ENCODE peak calls at places on chromosomes 7 and 10, in nine cellular contexts. A, Z, S, E, O, K, I, Q and D are unnamed samples. For H3K36me3, the result is how much of the 10 kb centered on the place peaks cover.

GRCh38 chr10:126904807-126905686 is at the start of gene DOCK1:
- DNase-seq in E (peak), K (peak), O (peak), Z (peak), Q (peak), I (peak), S (no peak), A (peak), D (peak)

GRCh38 chr7:110442386-110442837 is 648.5 kb upstream of the LRRN3 start:
- DNase-seq in K (peak), O (no peak), A (no peak), S (no peak), Z (no peak), E (no peak), I (peak), Q (no peak), D (no peak)

GRCh38 chr10:62422068-62422590 is 48.0 kb downstream of the ZNF365 start:
- DNase-seq in E (no peak), I (no peak), K (no peak), O (no peak), Q (no peak), Z (peak), A (no peak), S (no peak), D (no peak)

GRCh38 chr7:5284304-5285281 is 1.9 kb downstream of the SLC29A4 start:
- DNase-seq in S (no peak), Q (peak), I (peak), A (peak), E (no peak), O (peak), Z (peak), K (peak), D (peak)

GRCh38 chr10:130648807-130649206 is 512.6 kb downstream of the GLRX3 start:
- DNase-seq in E (no peak), I (no peak), A (no peak), S (no peak), Q (no peak), O (no peak), K (no peak), Z (no peak), D (no peak)

GRCh38 chr10:48606530-48607355 is 1.9 kb upstream of the ARHGAP22 start:
- DNase-seq in I (no peak), K (peak), A (no peak), Q (no peak), O (no peak), E (no peak), Z (peak), S (no peak), D (no peak)

GRCh38 chr10:132624847-132625839 is 87.6 kb downstream of the INPP5A start:
- DNase-seq in Q (no peak), A (no peak), S (no peak), K (no peak), Z (no peak), I (no peak), E (no peak), O (peak), D (peak)

GRCh38 chr7:123367508-123368122 is 166.8 kb downstream of the IQUB start:
- DNase-seq in I (peak), S (no peak), K (no peak), Z (peak), A (no peak), E (no peak), Q (no peak), O (no peak), D (no peak)

GRCh38 chr7:4274286-4274685 is 407.8 kb upstream of the FOXK1 start:
- DNase-seq in K (no peak), Z (no peak), I (no peak), E (no peak), S (no peak), Q (no peak), A (no peak), O (no peak), D (no peak)

GRCh38 chr7:116679495-116679894 is 7.5 kb downstream of the MET start:
- DNase-seq in A (no peak), Z (no peak), Q (no peak), E (no peak), I (no peak), K (no peak), S (no peak), O (no peak), D (no peak)

GRCh38 chr10:97408496-97408992 is 7.4 kb upstream of the RRP12 start:
- DNase-seq in I (no peak), K (peak), E (no peak), Z (no peak), Q (no peak), A (no peak), S (no peak), O (no peak), D (no peak)

GRCh38 chr7:90771281-90771680 is 175.2 kb downstream of the CDK14 start:
- DNase-seq in I (no peak), O (no peak), Q (no peak), A (no peak), Z (peak), K (no peak), E (no peak), S (no peak), D (no peak)

GRCh38 chr10:99785646-99786045 is 3.2 kb downstream of the ABCC2 start:
- DNase-seq in Z (no peak), K (no peak), Q (no peak), O (no peak), I (no peak), A (no peak), E (no peak), S (no peak), D (no peak)

GRCh38 chr10:114311023-114311422 is 72.0 kb downstream of the VWA2 start:
- DNase-seq in Q (no peak), S (no peak), A (no peak), O (no peak), I (no peak), Z (no peak), K (no peak), E (no peak), D (no peak)

GRCh38 chr10:86310291-86310690 is 56.3 kb downstream of the GRID1 start:
- DNase-seq in A (no peak), Z (no peak), Q (no peak), E (no peak), S (no peak), K (no peak), O (no peak), I (no peak), D (peak)

GRCh38 chr10:79048639-79049550 is 19.9 kb upstream of the ZMIZ1 start:
- DNase-seq in Z (no peak), Q (no peak), S (no peak), I (no peak), K (peak), E (peak), A (peak), O (peak), D (peak)

GRCh38 chr7:123643495-123644428 is 11.9 kb upstream of the LMOD2 start:
- DNase-seq in E (no peak), Z (peak), S (no peak), I (peak), Q (no peak), K (no peak), A (no peak), O (no peak), D (no peak)

DNA sequence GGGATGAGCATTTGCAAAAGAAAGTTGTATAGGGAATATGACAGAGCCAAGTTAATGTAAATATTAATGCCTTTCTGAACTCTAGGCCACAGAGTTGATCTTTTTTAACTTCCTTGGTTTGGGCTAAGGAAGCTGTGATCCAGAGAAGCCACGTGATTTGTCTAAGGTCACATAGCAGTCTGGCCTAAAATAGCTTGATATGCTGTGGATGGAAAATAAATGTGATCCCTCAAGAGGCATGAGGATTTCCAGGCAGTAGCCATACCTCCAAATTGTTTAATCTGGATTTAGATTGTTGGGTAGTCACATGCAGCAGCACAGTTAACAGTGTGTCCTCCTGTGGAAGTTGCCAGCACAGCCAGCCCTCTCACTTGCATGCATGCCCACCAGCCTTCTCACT is 165.7 kb upstream of the LANCL2 start:
- DNase-seq in S (no peak), Q (no peak), Z (no peak), A (no peak), I (no peak), E (no peak), K (no peak), O (no peak), D (no peak)
- H3K36me3 ChIP-seq in S (under half), Q (under half), Z (under half), A (under half), I (under half), E (under half), K (under half), O (under half), D (half or more)

DNA sequence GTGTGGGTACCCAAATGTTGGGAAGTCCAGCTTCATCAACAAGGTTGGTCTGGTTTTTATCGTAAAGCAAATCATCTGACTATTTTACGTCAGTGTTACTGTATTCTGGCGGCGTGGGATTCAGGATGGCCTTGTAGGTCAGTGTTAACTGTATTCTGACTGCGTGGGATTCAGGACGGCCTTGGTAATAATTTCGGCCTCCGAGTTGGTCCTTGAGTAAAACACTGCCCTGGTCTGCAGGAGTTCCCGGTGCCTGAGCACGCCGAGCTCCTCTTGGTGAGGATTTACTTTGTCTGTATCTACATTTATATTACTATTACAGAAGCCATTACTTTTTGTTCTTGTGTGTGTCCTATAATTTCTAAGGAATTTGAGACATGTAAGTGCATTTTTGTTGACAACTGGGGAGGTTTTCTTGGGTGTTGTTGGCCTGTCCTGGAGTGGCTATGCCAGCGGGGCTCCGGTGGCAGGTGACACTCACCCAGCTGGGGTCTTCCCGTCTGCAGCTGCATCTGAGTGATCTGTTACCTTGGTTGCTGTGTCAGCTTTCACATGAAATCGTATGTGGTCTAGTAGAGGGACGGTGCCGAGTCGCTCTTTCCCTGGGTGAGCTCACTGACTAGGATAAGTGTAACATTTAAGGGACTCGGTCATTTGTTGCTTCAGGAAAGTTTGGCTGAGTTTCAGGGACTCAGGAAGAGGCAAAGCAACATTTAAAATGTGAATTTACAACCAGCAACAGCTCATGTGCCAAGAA is 9.2 kb downstream of the GTPBP4 start:
- DNase-seq in E (no peak), K (no peak), I (no peak), O (no peak), Q (no peak), Z (no peak), A (no peak), S (no peak), D (no peak)
- H3K36me3 ChIP-seq in E (half or more), K (under half), I (under half), O (under half), Q (half or more), Z (half or more), A (half or more), S (half or more), D (half or more)

GRCh38 chr7:139061416-139061815 is 25.6 kb upstream of the ZC3HAV1L start:
- DNase-seq in I (no peak), A (no peak), O (no peak), S (no peak), Z (no peak), E (no peak), K (no peak), Q (no peak), D (no peak)

GRCh38 chr7:139060838-139061237 is 25.0 kb upstream of the ZC3HAV1L start:
- DNase-seq in I (no peak), Z (no peak), O (no peak), A (no peak), Q (no peak), E (no peak), S (no peak), K (no peak), D (no peak)

GRCh38 chr7:139066315-139066714 is 30.5 kb upstream of the ZC3HAV1L start:
- DNase-seq in O (no peak), Z (no peak), I (no peak), A (no peak), S (no peak), K (no peak), Q (no peak), E (no peak), D (no peak)

GRCh38 chr7:139068543-139069399 is 32.9 kb upstream of the ZC3HAV1L start:
- DNase-seq in O (no peak), I (no peak), Z (no peak), S (no peak), Q (no peak), A (no peak), K (no peak), E (no peak), D (no peak)

DNA sequence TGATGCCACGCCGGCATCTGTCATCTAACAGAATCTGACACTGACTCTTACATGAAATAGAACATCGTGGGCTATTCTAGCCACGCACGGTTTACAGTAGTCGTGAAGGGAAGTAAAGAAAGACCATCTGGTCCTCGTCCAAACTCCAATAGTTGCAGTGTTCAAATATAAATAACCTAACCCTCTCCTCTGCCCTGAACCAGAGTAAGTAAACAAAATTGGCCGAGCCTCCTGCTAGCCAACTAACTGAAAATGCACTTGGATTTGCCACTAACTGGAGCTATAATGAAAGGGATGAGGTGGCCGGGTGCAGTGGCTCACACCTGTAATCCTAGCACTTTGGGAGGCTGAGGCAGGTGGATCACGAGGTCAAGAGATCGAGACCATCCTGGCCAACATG is 29.5 kb upstream of the ZC3HAV1L start:
- DNase-seq in Z (no peak), O (no peak), S (no peak), I (no peak), K (no peak), A (no peak), E (no peak), Q (no peak), D (no peak)
- H3K36me3 ChIP-seq in Z (under half), O (under half), S (half or more), I (under half), K (under half), A (half or more), E (half or more), Q (half or more), D (half or more)

GRCh38 chr10:4198216-4198615 is 413.2 kb upstream of the KLF6 start:
- DNase-seq in E (no peak), A (no peak), I (no peak), K (no peak), S (no peak), O (no peak), Z (no peak), Q (no peak), D (no peak)

GRCh38 chr10:4196948-4197390 is 412.0 kb upstream of the KLF6 start:
- DNase-seq in K (no peak), A (no peak), Q (no peak), E (no peak), S (no peak), O (no peak), Z (no peak), I (no peak), D (no peak)

GRCh38 chr10:4195214-4195613 is 410.2 kb upstream of the KLF6 start:
- DNase-seq in Z (no peak), A (no peak), K (no peak), S (no peak), O (no peak), E (no peak), I (no peak), Q (no peak), D (no peak)

GRCh38 chr10:4199196-4199595 is 414.2 kb upstream of the KLF6 start:
- DNase-seq in O (no peak), Q (no peak), S (no peak), E (no peak), A (no peak), K (no peak), I (no peak), Z (no peak), D (no peak)

DNA sequence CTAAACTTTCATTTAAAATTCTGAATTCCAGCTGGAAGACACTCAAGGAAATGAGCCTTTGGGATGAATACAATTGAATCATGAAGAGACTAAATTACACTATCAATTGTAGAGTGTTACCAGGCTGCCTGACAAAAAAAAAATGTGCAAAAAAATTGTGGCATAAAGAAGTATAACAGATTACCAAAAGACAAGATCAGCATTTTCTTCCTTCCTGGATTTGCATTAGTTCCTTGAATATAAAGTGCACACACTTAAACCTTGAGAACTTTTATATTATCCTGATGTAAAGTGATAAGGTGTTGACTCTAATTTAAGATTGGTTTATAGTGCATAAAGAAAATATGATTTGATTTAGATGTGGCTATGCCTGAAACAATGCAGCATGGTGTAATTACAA is 412.7 kb upstream of the KLF6 start:
- DNase-seq in S (no peak), I (no peak), Q (no peak), O (no peak), Z (no peak), A (no peak), K (no peak), E (no peak), D (no peak)
- H3K36me3 ChIP-seq in S (under half), I (under half), Q (under half), O (under half), Z (under half), A (under half), K (under half), E (under half), D (under half)

GRCh38 chr10:68346774-68347173 is 14.0 kb upstream of the PBLD start:
- DNase-seq in A (no peak), I (no peak), Q (no peak), S (no peak), Z (no peak), E (no peak), O (no peak), K (no peak), D (no peak)
- H3K36me3 ChIP-seq in A (half or more), I (under half), Q (half or more), S (under half), Z (under half), E (half or more), O (under half), K (under half), D (half or more)